ENCODE peak calls at places on chromosomes 5 and 9, in seven cellular contexts. C is kidney epithelial cell, X is colonic mucosa, A is HFF-Myc, O is mammary epithelial cell, G is adrenal gland, F is fibroblast of mammary gland. M is an unnamed sample.

GRCh38 chr5:73507062-73507461 is 8.8 kb downstream of the BTF3 start:
- DNase-seq in F (no peak), A (no peak), O (no peak), G (no peak), C (no peak), X (no peak), M (no peak)

GRCh38 chr9:447230-448025 is 232.8 kb downstream of the DOCK8 start:
- DNase-seq in G (no peak), C (peak; percentile 88), O (peak; percentile 97), X (peak; percentile 34), F (peak; percentile 63), A (peak; percentile 10), M (peak; percentile 3)

GRCh38 chr5:97182571-97183099 is 412 bp downstream of the RIOK2 start:
- DNase-seq in F (peak; percentile 45), G (no peak), O (no peak), X (no peak), C (no peak), A (no peak), M (peak; percentile 58)

GRCh38 chr9:137544176-137544755 is 5.9 kb downstream of the PNPLA7 start:
- DNase-seq in A (no peak), O (no peak), G (no peak), F (peak; percentile 85), X (no peak), C (no peak), M (peak; percentile 50)

GRCh38 chr9:134491856-134492255 is 149.7 kb upstream of the COL5A1 start:
- DNase-seq in C (no peak), X (no peak), F (no peak), G (no peak), A (no peak), O (no peak), M (no peak)

GRCh38 chr9:124776952-124777645 is at the start of gene OLFML2A:
- DNase-seq in F (peak; percentile 8), C (no peak), G (no peak), X (no peak), A (no peak), O (no peak), M (no peak)

GRCh38 chr9:23850242-23851023 is 24.4 kb upstream of the ELAVL2 start:
- DNase-seq in X (no peak), O (peak; percentile 24), G (no peak), C (no peak), F (no peak), A (no peak), M (no peak)

GRCh38 chr5:167845952-167846351 is 445.5 kb upstream of the WWC1 start:
- DNase-seq in F (no peak), G (no peak), A (no peak), C (no peak), X (no peak), O (no peak), M (no peak)

GRCh38 chr5:76705574-76705973 is 10.4 kb upstream of the F2R start:
- DNase-seq in X (no peak), C (no peak), O (no peak), F (no peak), A (no peak), G (no peak), M (no peak)

GRCh38 chr5:125199373-125199772 is 452.9 kb upstream of the ZNF608 start:
- DNase-seq in C (no peak), F (no peak), X (no peak), A (no peak), O (no peak), G (no peak), M (no peak)

GRCh38 chr5:73938280-73938937 is 312.4 kb downstream of the ARHGEF28 start:
- DNase-seq in A (peak; percentile 70), O (peak; percentile 89), G (no peak), X (no peak), F (peak; percentile 94), C (peak; percentile 96), M (peak; percentile 99)

GRCh38 chr5:73129143-73129542 is 8.8 kb downstream of the TMEM171 start:
- DNase-seq in G (no peak), F (peak; percentile 5), A (no peak), C (no peak), O (no peak), X (peak; percentile 37), M (no peak)

GRCh38 chr9:120402741-120403542 is 177.0 kb downstream of the CDK5RAP2 start:
- DNase-seq in A (peak; percentile 81), O (peak; percentile 87), X (no peak), C (peak; percentile 84), G (peak; percentile 54), F (peak; percentile 99), M (peak; percentile 90)

GRCh38 chr5:1405539-1406530 is 39.4 kb downstream of the SLC6A3 start:
- DNase-seq in O (no peak), C (no peak), A (no peak), F (no peak), X (no peak), G (no peak), M (no peak)

GRCh38 chr5:65126670-65127069 is 355.1 kb downstream of the ADAMTS6 start:
- DNase-seq in F (no peak), O (no peak), C (no peak), A (no peak), G (no peak), X (no peak), M (no peak)

GRCh38 chr5:10949856-10950630 is 189.0 kb upstream of the DAP start:
- DNase-seq in O (no peak), C (no peak), A (no peak), G (no peak), X (no peak), F (no peak), M (no peak)

GRCh38 chr5:172939045-172939444 is 20.2 kb upstream of the RPL26L1 start:
- DNase-seq in G (peak; percentile 68), C (no peak), X (no peak), O (no peak), F (peak; percentile 40), A (no peak), M (peak; percentile 47)

GRCh38 chr9:86637515-86637914 is 283.3 kb upstream of the TUT7 start:
- DNase-seq in C (no peak), G (peak; percentile 34), F (peak; percentile 58), X (no peak), O (no peak), A (peak; percentile 12), M (peak; percentile 38)

GRCh38 chr5:177546262-177546741 is 8.1 kb downstream of the FAM193B start:
- DNase-seq in X (peak; percentile 29), O (peak; percentile 99), G (peak; percentile 66), F (peak; percentile 100), C (peak; percentile 93), A (peak; percentile 92), M (peak; percentile 99)

GRCh38 chr9:93183663-93184438 is at the start of gene WNK2:
- DNase-seq in O (no peak), G (no peak), A (no peak), X (peak; percentile 63), F (peak; percentile 4), C (no peak), M (no peak)

GRCh38 chr5:109743770-109744212 is 54.1 kb downstream of the MAN2A1 start:
- DNase-seq in X (no peak), F (peak; percentile 88), A (peak; percentile 39), C (peak; percentile 72), O (peak; percentile 80), G (peak; percentile 51), M (peak; percentile 97)

GRCh38 chr5:109739741-109740140 is 50.0 kb downstream of the MAN2A1 start:
- DNase-seq in F (peak; percentile 20), A (peak; percentile 43), G (no peak), O (peak; percentile 51), X (no peak), C (peak; percentile 48), M (no peak)

GRCh38 chr5:109740329-109740728 is 50.6 kb downstream of the MAN2A1 start:
- DNase-seq in A (no peak), O (peak; percentile 58), G (no peak), F (peak; percentile 17), C (peak; percentile 61), X (no peak), M (no peak)

GRCh38 chr5:109743041-109743531 is 53.4 kb downstream of the MAN2A1 start:
- DNase-seq in O (no peak), A (no peak), F (no peak), X (no peak), C (no peak), G (no peak), M (no peak)

DNA sequence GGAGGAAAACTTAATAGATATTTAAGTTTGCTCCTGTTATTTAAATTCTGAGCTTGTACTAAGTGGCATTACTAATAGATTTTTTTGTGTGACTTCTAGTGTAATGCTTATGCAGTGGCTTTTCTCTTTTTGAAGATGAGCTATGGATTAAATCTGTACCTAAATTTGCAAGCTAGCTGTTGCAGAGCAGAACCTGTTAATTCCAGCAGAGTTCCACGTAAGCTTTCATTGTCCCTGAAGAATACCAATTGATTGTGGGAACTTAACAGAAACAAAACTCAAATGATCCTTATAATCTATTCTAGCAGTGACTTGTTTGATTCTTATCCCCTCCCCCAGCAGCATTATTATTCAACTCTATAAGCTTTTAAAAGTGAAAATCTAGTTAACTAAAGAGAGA is 51.7 kb downstream of the MAN2A1 start:
- DNase-seq in O (no peak), G (no peak), A (no peak), F (no peak), C (no peak), X (no peak), M (no peak)
- H3K4me3 ChIP-seq in O (no peak overlapping the region), G (no peak overlapping the region), A (no peak overlapping the region), F (no peak overlapping the region), C (no peak overlapping the region), X (no peak overlapping the region), M (no peak overlapping the region)

DNA sequence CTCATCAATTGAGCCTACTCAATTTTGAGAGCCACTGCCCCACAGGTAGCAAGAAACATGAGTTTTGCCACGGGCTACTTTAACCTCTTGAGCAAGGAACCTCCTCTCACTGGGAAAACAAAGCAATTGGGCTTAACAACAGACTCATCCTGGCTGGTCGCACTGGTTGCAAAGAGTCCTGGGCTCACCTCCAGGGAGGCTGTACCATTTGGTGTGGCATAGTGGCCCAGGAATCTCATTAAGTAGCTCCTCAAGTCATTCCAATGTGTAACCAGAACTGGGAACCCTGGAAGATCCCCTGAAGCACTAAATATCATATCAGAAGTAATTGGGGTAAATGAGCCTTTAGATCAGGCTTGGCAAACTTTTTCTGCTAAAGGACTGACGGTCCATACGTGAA is 78.5 kb downstream of the MYO10 start:
- DNase-seq in C (no peak), A (no peak), X (no peak), G (no peak), F (no peak), O (no peak), M (peak; percentile 36)
- TF ChIP-seq CTCF in C (no peak), A (no peak), X (no peak), G (no peak), F (no peak), O (no peak), M (no peak)

DNA sequence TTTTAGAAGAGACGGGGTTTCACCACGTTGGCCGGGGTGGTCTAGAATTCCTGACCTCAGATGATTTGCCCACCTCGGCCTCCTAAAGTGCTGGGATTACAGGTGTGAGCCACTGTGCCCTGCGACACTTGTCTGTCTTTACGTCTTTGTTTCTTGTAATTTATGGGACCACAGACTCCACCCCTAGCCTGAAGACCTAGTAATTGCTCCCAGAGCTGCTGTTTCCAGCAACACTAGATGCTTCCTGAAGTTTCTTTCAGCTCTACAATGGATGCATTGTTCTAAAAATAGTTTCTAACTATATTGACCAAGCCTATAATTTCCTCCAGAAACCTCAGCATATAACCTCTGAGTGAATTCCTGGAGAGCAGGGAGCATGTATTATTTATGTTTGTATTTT is 13.9 kb downstream of the GCNT1 start:
- DNase-seq in X (peak; percentile 79), F (no peak), A (no peak), G (no peak), C (no peak), O (peak; percentile 33), M (peak; percentile 15)
- H3K4me3 ChIP-seq in X (no peak overlapping the region), F (no peak overlapping the region), A (no peak overlapping the region), G (no peak overlapping the region), C (no peak overlapping the region), O (no peak overlapping the region), M (no peak overlapping the region)

GRCh38 chr5:140827704-140828401 is at the start of gene PCDHA6:
- DNase-seq in F (peak; percentile 15), X (no peak), C (no peak), A (no peak), G (no peak), O (no peak), M (no peak)
- TF ChIP-seq CTCF in F (peak; percentile 30), X (no peak), C (no peak), A (no peak), G (no peak), O (peak; percentile 23), M (peak; percentile 15)

M was measured in AG10803.